ENCODE peak calls at places on chromosome 17, in five cellular contexts. X, T, S, Z and V are unnamed samples.
A peak's percentile ranks its signal among the peaks of the same experiment; 100 is the strongest.

GRCh38 chr17:31832748-31833147 is 26.3 kb downstream of the COPRS start:
- DNase-seq in S (no peak), X (no peak), Z (no peak), T (no peak), V (no peak)

GRCh38 chr17:7845359-7846062 is 9.4 kb upstream of the TMEM88 start:
- DNase-seq in X (no peak), T (no peak), S (peak; percentile 44), Z (peak; percentile 47), V (no peak)

GRCh38 chr17:40922239-40922638 is 15.2 kb downstream of the KRT23 start:
- DNase-seq in Z (no peak), X (peak; percentile 80), T (peak; percentile 28), S (peak; percentile 53), V (no peak)

GRCh38 chr17:71363661-71364060 is 757.2 kb upstream of the SOX9 start:
- DNase-seq in X (no peak), Z (no peak), S (no peak), T (no peak), V (no peak)

GRCh38 chr17:1186214-1186820 is 6.5 kb upstream of the ABR start:
- DNase-seq in X (peak; percentile 54), T (no peak), S (no peak), Z (no peak), V (no peak)

GRCh38 chr17:79246226-79246794 is 171.7 kb downstream of the ENGASE start:
- DNase-seq in S (no peak), T (no peak), Z (no peak), X (no peak), V (no peak)

GRCh38 chr17:5619088-5619740 is 34.9 kb upstream of the NLRP1 start:
- DNase-seq in X (no peak), T (no peak), S (no peak), Z (no peak), V (no peak)

GRCh38 chr17:58329808-58330543 is 1.4 kb upstream of the TSPOAP1 start:
- DNase-seq in X (no peak), S (peak; percentile 5), T (no peak), Z (no peak), V (no peak)

GRCh38 chr17:78990349-78991016 is 10.8 kb upstream of the LGALS3BP start:
- DNase-seq in X (no peak), S (peak; percentile 37), Z (no peak), T (peak; percentile 26), V (no peak)

GRCh38 chr17:5762191-5762590 is 177.9 kb upstream of the NLRP1 start:
- DNase-seq in X (no peak), S (no peak), T (no peak), Z (no peak), V (no peak)

GRCh38 chr17:68800731-68801130 is 154.5 kb downstream of the ABCA8 start:
- DNase-seq in T (no peak), X (no peak), S (no peak), Z (no peak), V (no peak)

DNA sequence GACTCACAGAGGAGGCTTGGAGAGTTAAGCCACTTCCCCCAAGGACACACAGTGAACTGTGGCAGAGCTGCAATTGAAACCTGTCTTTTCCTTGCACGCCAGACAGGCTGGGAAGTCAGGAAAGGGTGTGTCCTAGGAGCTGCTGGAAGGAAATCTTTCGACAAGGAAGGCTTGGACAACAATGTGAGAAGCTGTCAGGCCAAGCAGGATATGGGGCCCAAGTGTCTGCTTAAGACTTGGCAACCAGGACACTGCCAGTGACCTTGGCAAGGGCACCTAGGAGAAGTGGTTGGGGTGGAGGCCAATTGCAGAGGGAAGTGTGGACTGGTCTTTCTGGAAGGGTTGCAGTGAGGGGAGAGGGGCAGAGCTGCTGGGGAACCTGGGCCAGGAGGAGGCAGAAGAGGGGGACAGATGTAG is 2.1 kb upstream of the CAMKK1 start:
- DNase-seq in T (peak; percentile 53), X (no peak), S (peak; percentile 70), Z (peak; percentile 62), V (peak; percentile 61)
- H3K4me1 ChIP-seq in T (peaks cover 16% of the 10 kb centered on the region), X (peaks cover 60% of the 10 kb centered on the region), S (peaks cover 52% of the 10 kb centered on the region), Z (peaks cover 21% of the 10 kb centered on the region), V (peaks cover 32% of the 10 kb centered on the region)

GRCh38 chr17:56434610-56435009 is 158.9 kb upstream of the NOG start:
- DNase-seq in S (no peak), T (no peak), X (no peak), Z (no peak), V (no peak)

GRCh38 chr17:56440391-56440790 is 153.1 kb upstream of the NOG start:
- DNase-seq in X (no peak), Z (no peak), S (no peak), T (peak; percentile 10), V (no peak)

GRCh38 chr17:56431736-56432135 is 161.8 kb upstream of the NOG start:
- DNase-seq in Z (no peak), T (no peak), S (no peak), X (no peak), V (no peak)

GRCh38 chr17:56432443-56432842 is 161.1 kb upstream of the NOG start:
- DNase-seq in Z (no peak), T (no peak), X (no peak), S (no peak), V (no peak)

GRCh38 chr17:56436142-56436541 is 157.4 kb upstream of the NOG start:
- DNase-seq in S (no peak), Z (no peak), X (no peak), T (no peak), V (no peak)
- H3K4me1 ChIP-seq in S (no peaks in the 10 kb centered on the region), Z (no peaks in the 10 kb centered on the region), X (no peaks in the 10 kb centered on the region), T (no peaks in the 10 kb centered on the region), V (no peaks in the 10 kb centered on the region)

GRCh38 chr17:75555679-75556153 is 30.2 kb downstream of the LLGL2 start:
- DNase-seq in T (no peak), Z (no peak), S (no peak), X (no peak), V (no peak)

GRCh38 chr17:75559958-75560533 is 27.6 kb upstream of the MYO15B start:
- DNase-seq in S (no peak), Z (no peak), X (no peak), T (no peak), V (no peak)

GRCh38 chr17:75558666-75559530 is 28.7 kb upstream of the MYO15B start:
- DNase-seq in Z (no peak), S (no peak), X (no peak), T (no peak), V (no peak)

GRCh38 chr17:75557075-75557851 is 30.3 kb upstream of the MYO15B start:
- DNase-seq in S (peak; percentile 82), X (no peak), Z (peak; percentile 68), T (no peak), V (no peak)

GRCh38 chr17:75557852-75558665 is 29.5 kb upstream of the MYO15B start:
- DNase-seq in X (no peak), S (no peak), Z (no peak), T (no peak), V (no peak)
- H3K4me1 ChIP-seq in X (peaks cover 6% of the 10 kb centered on the region), S (peaks cover 21% of the 10 kb centered on the region), Z (peaks cover 12% of the 10 kb centered on the region), T (peaks cover 2% of the 10 kb centered on the region), V (no peaks in the 10 kb centered on the region)

GRCh38 chr17:3887394-3887793 is 5.5 kb downstream of the CAMKK1 start:
- DNase-seq in Z (no peak), S (no peak), T (no peak), X (no peak), V (no peak)

GRCh38 chr17:3885970-3886369 is 6.9 kb downstream of the CAMKK1 start:
- DNase-seq in X (no peak), Z (no peak), T (no peak), S (no peak), V (no peak)

GRCh38 chr17:3887811-3888210 is 5.0 kb downstream of the CAMKK1 start:
- DNase-seq in T (no peak), X (no peak), Z (no peak), S (no peak), V (no peak)

GRCh38 chr17:3885271-3885670 is 7.6 kb downstream of the CAMKK1 start:
- DNase-seq in S (no peak), T (no peak), Z (no peak), X (no peak), V (no peak)

DNA sequence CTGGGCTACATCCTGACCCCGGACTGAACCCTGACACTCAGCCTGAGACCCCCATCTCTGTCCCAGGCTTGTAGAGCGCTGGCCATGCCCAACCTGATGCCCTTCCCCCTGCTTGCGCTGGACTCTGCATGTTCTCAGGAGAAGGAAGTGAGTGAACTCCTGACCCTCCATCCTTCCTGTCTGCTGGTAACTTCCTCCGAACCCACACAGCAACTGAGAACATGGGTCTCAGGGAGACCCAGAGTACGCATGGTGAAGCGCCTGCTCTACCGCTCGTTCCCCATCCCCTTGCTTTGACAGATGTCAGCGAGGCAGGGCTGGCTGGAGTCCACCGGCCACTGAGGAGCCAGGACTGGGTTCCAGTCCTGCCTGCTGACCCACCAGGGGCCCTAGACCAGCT is 6.1 kb downstream of the CAMKK1 start:
- DNase-seq in Z (no peak), T (no peak), X (peak; percentile 66), S (peak; percentile 72), V (peak; percentile 65)
- H3K4me1 ChIP-seq in Z (peaks cover 14% of the 10 kb centered on the region), T (peaks cover 4% of the 10 kb centered on the region), X (peaks cover 37% of the 10 kb centered on the region), S (peaks cover 52% of the 10 kb centered on the region), V (peaks cover 54% of the 10 kb centered on the region)

DNA sequence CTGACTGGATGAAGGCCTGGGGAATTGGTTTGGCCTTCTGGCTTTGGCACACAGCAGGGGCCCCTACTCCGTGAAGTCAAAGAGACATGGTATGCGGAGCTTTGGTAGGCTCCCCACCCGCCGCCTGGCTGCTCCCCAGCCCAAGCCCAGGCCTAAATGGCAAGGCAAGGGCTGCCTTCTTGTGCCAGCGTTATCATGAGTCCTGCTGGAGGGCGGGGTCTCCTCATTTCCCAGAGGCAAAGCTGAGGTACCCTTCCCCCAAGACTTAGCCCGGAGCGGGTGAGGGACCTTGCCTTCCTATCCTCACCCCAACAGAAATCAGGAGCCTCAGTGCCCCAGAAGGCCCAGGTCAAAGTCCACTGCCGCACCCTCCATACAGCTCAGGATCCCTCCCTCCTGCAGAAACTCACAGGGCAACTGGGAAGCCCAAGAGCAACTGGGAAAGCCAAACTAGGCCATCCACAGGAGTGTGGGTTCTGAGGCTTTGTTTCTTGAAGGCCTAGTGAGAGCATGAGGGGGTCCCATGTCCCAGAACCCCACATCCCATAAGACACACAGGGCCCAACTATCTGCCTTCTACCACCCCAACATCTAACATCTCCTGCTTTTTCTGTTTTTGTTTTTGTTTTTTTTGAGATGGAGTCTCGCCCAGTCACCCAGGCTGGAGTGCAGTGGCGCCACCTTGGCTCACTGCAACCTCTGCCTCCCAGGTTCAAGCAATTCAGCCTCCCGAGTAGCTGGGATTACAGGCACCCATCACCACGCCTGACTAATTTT is 9.3 kb downstream of the PGAP3 start:
- DNase-seq in X (no peak), T (no peak), Z (no peak), S (no peak), V (no peak)
- H3K4me1 ChIP-seq in X (peaks cover 67% of the 10 kb centered on the region), T (peaks cover 22% of the 10 kb centered on the region), Z (peaks cover 16% of the 10 kb centered on the region), S (peaks cover 46% of the 10 kb centered on the region), V (peaks cover 43% of the 10 kb centered on the region)

GRCh38 chr17:81707725-81708646 is 4.1 kb upstream of the SLC25A10 start:
- DNase-seq in T (no peak), Z (no peak), X (no peak), S (no peak), V (no peak)
- H3K4me1 ChIP-seq in T (peaks cover 11% of the 10 kb centered on the region), Z (peaks cover 20% of the 10 kb centered on the region), X (peaks cover 34% of the 10 kb centered on the region), S (peaks cover 33% of the 10 kb centered on the region), V (peaks cover 34% of the 10 kb centered on the region)